ENCODE peak calls at places on chromosomes 1 and 21, in seven cellular contexts. G is neural crest cell, K is lung, M is GM10248, N is AG09319, J is endothelial cell, C is uterus. P is an unnamed sample.
A peak's percentile ranks its signal among the peaks of the same experiment; 100 is the strongest.

GRCh38 chr1:151611288-151611790 is 511 bp upstream of the SNX27 start:
- DNase-seq in G (no peak), K (peak; percentile 52), M (no peak), N (no peak), J (no peak), C (no peak), P (no peak)

GRCh38 chr1:214416417-214417212 is 134.8 kb downstream of the PTPN14 start:
- DNase-seq in G (no peak), K (no peak), M (no peak), N (no peak), J (no peak), C (no peak), P (no peak)

GRCh38 chr1:229229721-229230135 is 41.2 kb upstream of the RAB4A start:
- DNase-seq in G (no peak), K (peak; percentile 65), M (no peak), N (no peak), J (no peak), C (peak; percentile 75), P (no peak)

GRCh38 chr1:229388876-229389580 is 44.9 kb downstream of the ACTA1 start:
- DNase-seq in G (no peak), K (no peak), M (no peak), N (peak; percentile 24), J (no peak), C (no peak), P (no peak)

GRCh38 chr1:6447818-6448748 is 17.9 kb downstream of the TNFRSF25 start:
- DNase-seq in G (no peak), K (no peak), M (no peak), N (no peak), J (no peak), C (no peak), P (peak; percentile 55)

GRCh38 chr1:17279001-17279830 is 28.8 kb upstream of the PADI4 start:
- DNase-seq in G (no peak), K (no peak), M (no peak), N (no peak), J (no peak), C (no peak), P (no peak)

GRCh38 chr1:59008599-59009347 is 224.9 kb upstream of the JUN start:
- DNase-seq in G (no peak), K (no peak), M (no peak), N (no peak), J (no peak), C (no peak), P (no peak)

GRCh38 chr1:201506573-201507567 is at the start of gene CSRP1:
- DNase-seq in G (no peak), K (peak; percentile 89), M (peak; percentile 95), N (no peak), J (peak; percentile 49), C (peak; percentile 93), P (peak; percentile 74)

GRCh38 chr1:15994590-15995351 is 9.3 kb upstream of the SRARP start:
- DNase-seq in G (peak; percentile 48), K (peak; percentile 73), M (peak; percentile 64), N (no peak), J (peak; percentile 76), C (peak; percentile 70), P (peak; percentile 10)

GRCh38 chr1:236160540-236161127 is 18.3 kb downstream of the GPR137B start:
- DNase-seq in G (no peak), K (no peak), M (peak; percentile 37), N (no peak), J (no peak), C (no peak), P (no peak)

GRCh38 chr1:153888518-153888917 is 34.3 kb downstream of the GATAD2B start:
- DNase-seq in G (no peak), K (no peak), M (peak; percentile 47), N (no peak), J (no peak), C (no peak), P (no peak)

GRCh38 chr1:224427346-224427745 is 7.3 kb downstream of the WDR26 start:
- DNase-seq in G (no peak), K (no peak), M (no peak), N (no peak), J (no peak), C (no peak), P (no peak)

DNA sequence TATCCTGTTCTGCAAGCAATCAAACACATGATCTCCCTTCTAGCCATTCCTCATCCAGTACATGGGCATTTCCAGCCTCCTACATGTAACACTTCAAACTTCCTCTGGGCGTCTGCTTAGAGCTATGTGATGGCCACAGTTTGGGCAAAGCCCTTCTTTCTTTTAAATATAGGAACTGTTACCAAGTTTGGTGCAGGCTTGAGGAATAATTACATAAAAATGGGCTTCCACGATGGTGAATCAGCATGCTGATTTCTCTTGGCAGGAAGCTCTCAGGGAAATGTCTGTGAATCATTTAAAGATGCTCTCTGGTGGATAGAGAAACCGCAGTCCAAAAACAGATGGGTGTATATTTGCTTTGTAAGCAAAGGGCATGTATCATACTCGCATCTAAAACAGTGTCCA is 176.9 kb upstream of the FMN2 start:
- DNase-seq in G (no peak), K (no peak), M (no peak), N (peak; percentile 70), J (no peak), C (no peak), P (no peak)
- TF ChIP-seq CTCF in G (no peak), K (no peak), M (no peak), N (peak; percentile 28), J (no peak), C (no peak), P (no peak)

GRCh38 chr1:12055259-12055658 is 7.8 kb upstream of the TNFRSF8 start:
- DNase-seq in G (no peak), K (no peak), M (no peak), N (no peak), J (no peak), C (no peak), P (no peak)

GRCh38 chr1:12051361-12051760 is 11.7 kb upstream of the TNFRSF8 start:
- DNase-seq in G (no peak), K (no peak), M (no peak), N (no peak), J (no peak), C (no peak), P (no peak)

GRCh38 chr1:12053752-12054548 is 9.2 kb upstream of the TNFRSF8 start:
- DNase-seq in G (no peak), K (no peak), M (peak; percentile 72), N (no peak), J (no peak), C (no peak), P (no peak)

GRCh38 chr1:12052008-12052573 is 11.0 kb upstream of the TNFRSF8 start:
- DNase-seq in G (no peak), K (no peak), M (peak; percentile 86), N (peak; percentile 52), J (no peak), C (peak; percentile 78), P (no peak)

DNA sequence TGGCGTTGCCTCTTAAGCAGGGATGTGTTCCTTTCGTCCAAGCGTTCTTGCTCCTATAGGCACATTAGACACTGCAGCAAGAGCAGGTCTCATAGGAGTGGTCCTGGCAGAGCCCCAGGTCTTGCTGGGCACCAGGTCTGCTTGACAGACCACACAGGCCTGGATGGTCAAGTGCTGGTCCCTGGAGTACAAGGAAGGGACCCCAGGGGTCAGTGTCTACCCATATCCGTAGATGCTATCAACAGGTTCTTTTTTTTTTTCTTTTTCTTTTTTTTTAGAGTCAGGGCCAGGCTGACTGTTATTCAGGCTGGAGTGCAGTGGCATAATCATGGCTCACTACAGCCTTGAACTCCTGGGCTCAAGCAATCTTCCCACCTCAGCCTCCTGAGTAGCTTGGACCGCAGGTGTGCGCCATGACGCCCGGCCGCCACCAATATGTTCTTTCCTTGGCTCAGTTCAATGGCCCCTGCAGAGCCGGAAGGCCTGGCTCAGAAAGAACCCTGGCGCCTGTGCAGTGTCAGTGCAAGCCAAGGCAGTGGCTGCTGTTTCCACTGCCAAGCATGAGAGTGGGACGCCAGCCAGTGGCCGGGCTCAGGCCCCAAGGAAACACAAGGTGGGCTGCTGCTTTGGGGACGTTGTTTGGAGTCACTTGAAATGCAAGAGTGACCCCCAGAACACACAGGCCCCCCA is 10.0 kb upstream of the TNFRSF8 start:
- DNase-seq in G (no peak), K (no peak), M (no peak), N (no peak), J (no peak), C (peak; percentile 51), P (no peak)
- TF ChIP-seq CTCF in G (no peak), K (no peak), M (peak; percentile 7), N (no peak), J (no peak), C (no peak), P (no peak)

GRCh38 chr21:43978060-43978459 is 34.0 kb upstream of the TRAPPC10 start:
- DNase-seq in G (no peak), K (no peak), M (no peak), N (no peak), J (no peak), C (no peak), P (no peak)

GRCh38 chr21:43981871-43982210 is 30.3 kb upstream of the TRAPPC10 start:
- DNase-seq in G (no peak), K (no peak), M (no peak), N (no peak), J (no peak), C (no peak), P (no peak)

GRCh38 chr21:43981151-43981870 is 30.8 kb upstream of the TRAPPC10 start:
- DNase-seq in G (no peak), K (no peak), M (no peak), N (no peak), J (no peak), C (no peak), P (no peak)

GRCh38 chr21:43982489-43983078 is 29.5 kb upstream of the TRAPPC10 start:
- DNase-seq in G (no peak), K (no peak), M (no peak), N (no peak), J (no peak), C (no peak), P (no peak)

GRCh38 chr21:43979654-43980053 is 32.5 kb upstream of the TRAPPC10 start:
- DNase-seq in G (no peak), K (no peak), M (no peak), N (no peak), J (no peak), C (no peak), P (no peak)
- TF ChIP-seq CTCF in G (no peak), K (no peak), M (peak; percentile 3), N (no peak), J (no peak), C (no peak), P (no peak)

DNA sequence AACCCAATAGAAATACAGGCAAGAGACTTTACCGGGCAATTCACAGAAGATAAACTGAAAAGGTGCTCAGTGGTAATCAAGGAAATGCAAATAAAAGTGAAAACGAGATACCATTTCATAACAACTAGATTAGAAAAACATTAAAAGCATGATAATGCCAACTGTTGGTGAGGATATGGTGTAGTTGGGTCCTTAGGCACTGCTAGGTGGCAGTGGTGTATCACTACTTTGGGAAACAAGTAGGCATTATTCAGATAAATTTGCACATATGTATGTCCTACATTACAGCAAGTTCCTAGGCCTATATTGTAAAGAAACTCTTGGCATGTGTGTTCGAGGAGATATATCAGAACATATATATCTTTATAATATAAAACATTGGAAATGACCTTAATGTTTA is 31.0 kb downstream of the AZIN2 start:
- DNase-seq in G (no peak), K (no peak), M (no peak), N (no peak), J (no peak), C (no peak), P (no peak)
- TF ChIP-seq CTCF in G (peak; percentile 48), K (no peak), M (peak; percentile 50), N (peak; percentile 33), J (no peak), C (no peak), P (peak; percentile 28)

P was measured in CD4-positive, alpha-beta T cell.